ENCODE peak calls at places on chromosomes 1 and 21, in five cellular contexts. Q is HCT116, W is thyroid gland, G is Peyer's patch, F is breast epithelium. T is an unnamed sample.

GRCh38 chr1:50157306-50157705 is 48.6 kb downstream of the ELAVL4 start:
- DNase-seq in W (no peak), G (no peak), F (no peak), Q (no peak), T (no peak)

GRCh38 chr1:63642901-63643300 is 49.7 kb downstream of the PGM1 start:
- DNase-seq in Q (no peak), F (no peak), G (no peak), W (no peak), T (no peak)

GRCh38 chr1:96684737-96685136 is 36.8 kb upstream of the PTBP2 start:
- DNase-seq in W (no peak), F (no peak), G (no peak), Q (no peak), T (no peak)

GRCh38 chr1:36583980-36584805 is 101.5 kb upstream of the CSF3R start:
- DNase-seq in G (no peak), Q (no peak), F (no peak), W (no peak), T (no peak)

GRCh38 chr1:29804181-29804899 is 568.0 kb downstream of the PTPRU start:
- DNase-seq in Q (no peak), W (no peak), F (peak), G (no peak), T (no peak)

GRCh38 chr1:117581391-117581943 is 24.4 kb upstream of the TENT5C start:
- DNase-seq in Q (no peak), G (no peak), W (no peak), F (no peak), T (no peak)

GRCh38 chr1:31627930-31628421 is 10.5 kb downstream of the HCRTR1 start:
- DNase-seq in Q (no peak), F (no peak), G (no peak), W (peak), T (no peak)

GRCh38 chr1:176206006-176206960 is 803 bp downstream of the COP1 start:
- DNase-seq in W (peak), F (no peak), Q (no peak), G (peak), T (peak)

GRCh38 chr1:19130476-19130875 is 79.6 kb downstream of the UBR4 start:
- DNase-seq in W (no peak), F (no peak), Q (no peak), G (no peak), T (no peak)

GRCh38 chr1:212528501-212528900 is 80.1 kb upstream of the ATF3 start:
- DNase-seq in G (no peak), W (no peak), F (no peak), Q (no peak), T (no peak)

GRCh38 chr1:110341146-110341871 is 2.1 kb downstream of the RBM15 start:
- DNase-seq in Q (no peak), G (no peak), F (no peak), W (no peak), T (no peak)

GRCh38 chr21:16113052-16113715 is 383.4 kb downstream of the USP25 start:
- DNase-seq in F (no peak), G (no peak), Q (no peak), W (peak), T (no peak)

GRCh38 chr1:183131166-183131565 is 54.9 kb upstream of the LAMC2 start:
- DNase-seq in Q (no peak), W (no peak), G (no peak), F (no peak), T (no peak)

GRCh38 chr21:38984982-38985422 is 179.3 kb downstream of the ETS2 start:
- DNase-seq in F (no peak), W (no peak), G (no peak), Q (no peak), T (no peak)

GRCh38 chr1:18599096-18599495 is 31.6 kb upstream of the PAX7 start:
- DNase-seq in G (no peak), Q (no peak), F (peak), W (no peak), T (no peak)

GRCh38 chr1:202710070-202711025 is at the start of gene SYT2:
- DNase-seq in G (peak), F (no peak), Q (no peak), W (peak), T (peak)

GRCh38 chr1:53639251-53639721 is 99.7 kb downstream of the GLIS1 start:
- DNase-seq in F (peak), W (no peak), G (peak), Q (peak), T (no peak)

GRCh38 chr1:74763714-74764301 is 30.9 kb downstream of the TYW3 start:
- DNase-seq in G (no peak), Q (no peak), W (no peak), F (no peak), T (no peak)

DNA sequence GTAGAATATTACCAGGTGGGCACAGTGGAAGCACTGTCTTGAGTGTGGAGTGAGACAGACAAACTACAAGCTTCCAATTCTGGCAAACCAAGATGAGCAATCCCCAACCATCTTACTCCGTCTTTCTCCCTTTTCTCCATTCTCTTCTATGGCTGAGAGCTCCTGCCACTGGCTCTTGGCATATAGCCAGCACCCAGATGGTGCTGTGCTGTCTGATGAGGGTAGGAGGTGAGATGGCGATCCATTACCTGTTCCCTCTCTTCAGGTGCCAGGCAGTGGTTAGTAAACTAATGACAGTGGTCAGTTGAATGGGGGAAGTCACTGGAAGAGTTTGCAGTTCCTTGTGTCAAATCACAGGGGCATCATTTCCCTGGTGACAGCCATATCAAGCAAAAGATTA is 108.4 kb downstream of the FNBP1L start:
- DNase-seq in F (no peak), Q (no peak), W (peak), G (no peak), T (no peak)
- TF ChIP-seq POLR2A in F (no peak), Q (no peak), W (no peak), G (no peak), T (no peak)

GRCh38 chr1:84884671-84885389 is 8.2 kb downstream of the LPAR3 start:
- DNase-seq in Q (no peak), F (no peak), W (peak), G (no peak), T (no peak)
- TF ChIP-seq CTCF in Q (no peak), F (no peak), W (no peak), G (no peak), T (no peak)

GRCh38 chr1:10415211-10415930 is 14.9 kb upstream of the CENPS start:
- DNase-seq in G (no peak), Q (no peak), W (no peak), F (no peak), T (peak)
- TF ChIP-seq POLR2A in G (no peak), Q (no peak), W (no peak), F (no peak), T (no peak)

GRCh38 chr1:98919652-98920051 is 85.0 kb downstream of the PLPPR5 start:
- DNase-seq in G (no peak), W (no peak), F (no peak), Q (no peak), T (no peak)
- TF ChIP-seq CTCF in G (no peak), W (no peak), F (no peak), Q (no peak), T (no peak)

DNA sequence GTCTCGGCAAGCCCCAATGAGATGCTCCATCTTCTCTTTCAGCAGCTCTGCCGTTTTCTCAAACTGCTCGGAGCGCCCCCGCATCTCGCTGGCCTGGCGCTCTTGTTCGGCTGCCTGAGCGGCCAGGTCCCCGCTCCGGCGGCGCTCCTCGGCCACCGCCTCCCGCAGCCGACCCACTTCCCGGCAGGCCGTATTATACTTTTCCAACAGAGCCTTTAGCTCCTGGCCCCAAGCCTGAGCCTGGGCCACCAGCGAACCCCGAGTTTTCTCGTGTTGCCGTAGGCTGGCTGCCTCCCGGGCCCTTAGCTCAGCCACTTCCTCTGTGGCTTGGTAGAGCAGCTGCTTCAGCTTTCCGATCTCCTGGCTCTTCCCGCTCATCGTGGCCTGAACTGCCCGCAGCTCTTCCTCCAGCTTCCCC is 13.1 kb upstream of the PIAS3 start:
- DNase-seq in F (no peak), Q (no peak), G (no peak), W (no peak), T (peak)
- TF ChIP-seq POLR2A in F (no peak), Q (no peak), G (no peak), W (no peak), T (no peak)

GRCh38 chr1:152884085-152884484 is 6.0 kb downstream of the SMCP start:
- DNase-seq in Q (no peak), G (no peak), F (no peak), W (no peak), T (no peak)

GRCh38 chr1:152884966-152885624 is 7.0 kb downstream of the SMCP start:
- DNase-seq in F (no peak), Q (no peak), G (no peak), W (no peak), T (no peak)

GRCh38 chr1:152886090-152886489 is 8.0 kb downstream of the SMCP start:
- DNase-seq in F (no peak), W (no peak), Q (no peak), G (no peak), T (no peak)

GRCh38 chr1:152886758-152887409 is 8.8 kb downstream of the SMCP start:
- DNase-seq in Q (no peak), G (no peak), F (no peak), W (no peak), T (no peak)

DNA sequence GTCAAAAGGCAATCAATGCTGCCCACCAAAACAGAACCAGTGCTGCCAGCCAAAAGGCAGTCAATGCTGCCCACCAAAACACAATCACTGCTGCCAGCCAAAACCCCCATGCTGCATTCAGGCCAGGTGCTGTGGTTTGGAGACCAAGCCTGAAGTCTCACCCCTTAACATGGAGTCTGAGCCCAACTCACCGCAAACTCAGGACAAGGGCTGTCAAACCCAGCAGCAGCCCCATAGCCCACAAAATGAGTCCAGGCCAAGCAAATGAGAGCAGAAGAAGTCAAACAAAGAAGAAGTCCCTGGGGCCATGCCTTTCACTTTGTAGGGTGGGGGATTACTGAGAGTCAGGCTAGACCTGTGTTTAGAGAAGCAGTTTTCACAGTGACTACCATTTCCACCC is 6.4 kb downstream of the SMCP start:
- DNase-seq in W (no peak), F (no peak), G (no peak), Q (no peak), T (no peak)
- TF ChIP-seq CTCF in W (no peak), F (no peak), G (no peak), Q (no peak), T (no peak)

GRCh38 chr1:198937231-198938031 is 298.6 kb downstream of the PTPRC start:
- DNase-seq in G (no peak), Q (peak), W (peak), F (no peak), T (peak)
- TF ChIP-seq POLR2A in G (peak), Q (no peak), W (peak), F (no peak), T (peak)

T was measured in transverse colon.